ENCODE peak calls at places on chromosome 2, in ten cellular contexts. One of them, this sample, is unnamed.

GRCh38 chr2:215328066-215328465 is 16.2 kb downstream of the ATIC start:
- DNase-seq in left ventricle myocardium inferior: no peak
- DNase-seq in body of pancreas: no peak
- DNase-seq in fibroblast of mammary gland: no peak
- DNase-seq in foreskin fibroblast: no peak
- DNase-seq in left lung: no peak
- DNase-seq in fibroblast of pulmonary artery: no peak
- DNase-seq in Peyer's patch: no peak
- DNase-seq in gastrocnemius medialis: no peak
- DNase-seq in MCF 10A: no peak
- DNase-seq in this sample: no peak

GRCh38 chr2:127508621-127509034 is 17.7 kb downstream of the IWS1 start:
- DNase-seq in gastrocnemius medialis: peak
- DNase-seq in fibroblast of pulmonary artery: peak
- DNase-seq in left lung: no peak
- DNase-seq in left ventricle myocardium inferior: peak
- DNase-seq in fibroblast of mammary gland: peak
- DNase-seq in foreskin fibroblast: peak
- DNase-seq in body of pancreas: peak
- DNase-seq in Peyer's patch: no peak
- DNase-seq in MCF 10A: peak
- DNase-seq in this sample: peak

GRCh38 chr2:55595536-55595935 is 21.9 kb downstream of the PPP4R3B start:
- DNase-seq in left ventricle myocardium inferior: no peak
- DNase-seq in body of pancreas: no peak
- DNase-seq in left lung: no peak
- DNase-seq in fibroblast of pulmonary artery: peak
- DNase-seq in fibroblast of mammary gland: peak
- DNase-seq in foreskin fibroblast: no peak
- DNase-seq in gastrocnemius medialis: no peak
- DNase-seq in Peyer's patch: no peak
- DNase-seq in MCF 10A: no peak
- DNase-seq in this sample: no peak

GRCh38 chr2:132670104-132670960 is at the start of gene LYPD1:
- DNase-seq in left lung: peak
- DNase-seq in left ventricle myocardium inferior: peak
- DNase-seq in Peyer's patch: no peak
- DNase-seq in MCF 10A: no peak
- DNase-seq in gastrocnemius medialis: no peak
- DNase-seq in body of pancreas: peak
- DNase-seq in foreskin fibroblast: no peak
- DNase-seq in fibroblast of pulmonary artery: no peak
- DNase-seq in fibroblast of mammary gland: no peak
- DNase-seq in this sample: no peak

GRCh38 chr2:71919701-71920100 is 228.0 kb downstream of the CYP26B1 start:
- DNase-seq in body of pancreas: no peak
- DNase-seq in MCF 10A: no peak
- DNase-seq in fibroblast of pulmonary artery: no peak
- DNase-seq in fibroblast of mammary gland: peak
- DNase-seq in left ventricle myocardium inferior: no peak
- DNase-seq in left lung: no peak
- DNase-seq in Peyer's patch: no peak
- DNase-seq in gastrocnemius medialis: no peak
- DNase-seq in foreskin fibroblast: no peak
- DNase-seq in this sample: no peak

GRCh38 chr2:97706112-97706511 is 7.3 kb upstream of the ZAP70 start:
- DNase-seq in gastrocnemius medialis: no peak
- DNase-seq in fibroblast of mammary gland: no peak
- DNase-seq in Peyer's patch: no peak
- DNase-seq in left ventricle myocardium inferior: no peak
- DNase-seq in body of pancreas: no peak
- DNase-seq in MCF 10A: no peak
- DNase-seq in fibroblast of pulmonary artery: no peak
- DNase-seq in left lung: no peak
- DNase-seq in foreskin fibroblast: no peak
- DNase-seq in this sample: no peak

GRCh38 chr2:169002151-169002738 is 28.9 kb downstream of the ABCB11 start:
- DNase-seq in MCF 10A: no peak
- DNase-seq in left lung: no peak
- DNase-seq in left ventricle myocardium inferior: no peak
- DNase-seq in fibroblast of pulmonary artery: no peak
- DNase-seq in fibroblast of mammary gland: no peak
- DNase-seq in body of pancreas: no peak
- DNase-seq in gastrocnemius medialis: no peak
- DNase-seq in Peyer's patch: no peak
- DNase-seq in foreskin fibroblast: no peak
- DNase-seq in this sample: no peak

GRCh38 chr2:148554459-148555247 is 89.9 kb upstream of the EPC2 start:
- DNase-seq in Peyer's patch: no peak
- DNase-seq in left ventricle myocardium inferior: no peak
- DNase-seq in body of pancreas: no peak
- DNase-seq in fibroblast of mammary gland: no peak
- DNase-seq in gastrocnemius medialis: no peak
- DNase-seq in left lung: no peak
- DNase-seq in MCF 10A: no peak
- DNase-seq in fibroblast of pulmonary artery: no peak
- DNase-seq in foreskin fibroblast: peak
- DNase-seq in this sample: no peak

GRCh38 chr2:121043827-121044222 is 241.2 kb downstream of the TFCP2L1 start:
- DNase-seq in body of pancreas: no peak
- DNase-seq in MCF 10A: no peak
- DNase-seq in Peyer's patch: no peak
- DNase-seq in left ventricle myocardium inferior: no peak
- DNase-seq in left lung: no peak
- DNase-seq in fibroblast of mammary gland: no peak
- DNase-seq in gastrocnemius medialis: no peak
- DNase-seq in foreskin fibroblast: no peak
- DNase-seq in fibroblast of pulmonary artery: no peak
- DNase-seq in this sample: no peak

GRCh38 chr2:1517786-1518500 is 104.7 kb downstream of the TPO start:
- DNase-seq in foreskin fibroblast: no peak
- DNase-seq in fibroblast of mammary gland: no peak
- DNase-seq in body of pancreas: no peak
- DNase-seq in gastrocnemius medialis: no peak
- DNase-seq in left ventricle myocardium inferior: no peak
- DNase-seq in fibroblast of pulmonary artery: no peak
- DNase-seq in left lung: no peak
- DNase-seq in MCF 10A: no peak
- DNase-seq in Peyer's patch: no peak
- DNase-seq in this sample: no peak

GRCh38 chr2:120389036-120389391 is 43.1 kb downstream of the INHBB start:
- DNase-seq in foreskin fibroblast: no peak
- DNase-seq in body of pancreas: no peak
- DNase-seq in fibroblast of mammary gland: no peak
- DNase-seq in MCF 10A: no peak
- DNase-seq in fibroblast of pulmonary artery: no peak
- DNase-seq in Peyer's patch: peak
- DNase-seq in left ventricle myocardium inferior: no peak
- DNase-seq in gastrocnemius medialis: no peak
- DNase-seq in left lung: peak
- DNase-seq in this sample: no peak

GRCh38 chr2:112846056-112846455 is 9.5 kb upstream of the IL1B start:
- DNase-seq in gastrocnemius medialis: no peak
- DNase-seq in foreskin fibroblast: no peak
- DNase-seq in left ventricle myocardium inferior: no peak
- DNase-seq in left lung: no peak
- DNase-seq in body of pancreas: no peak
- DNase-seq in fibroblast of mammary gland: no peak
- DNase-seq in MCF 10A: no peak
- DNase-seq in Peyer's patch: no peak
- DNase-seq in fibroblast of pulmonary artery: no peak
- DNase-seq in this sample: no peak

GRCh38 chr2:88932677-88933076 is 241.2 kb downstream of the RPIA start:
- DNase-seq in foreskin fibroblast: no peak
- DNase-seq in Peyer's patch: no peak
- DNase-seq in gastrocnemius medialis: no peak
- DNase-seq in left lung: no peak
- DNase-seq in MCF 10A: no peak
- DNase-seq in fibroblast of mammary gland: no peak
- DNase-seq in left ventricle myocardium inferior: no peak
- DNase-seq in fibroblast of pulmonary artery: no peak
- DNase-seq in body of pancreas: no peak
- DNase-seq in this sample: no peak

GRCh38 chr2:177335917-177336450 is 56.6 kb upstream of the AGPS start:
- DNase-seq in foreskin fibroblast: no peak
- DNase-seq in left ventricle myocardium inferior: no peak
- DNase-seq in Peyer's patch: no peak
- DNase-seq in body of pancreas: no peak
- DNase-seq in fibroblast of pulmonary artery: no peak
- DNase-seq in fibroblast of mammary gland: no peak
- DNase-seq in left lung: no peak
- DNase-seq in MCF 10A: no peak
- DNase-seq in gastrocnemius medialis: no peak
- DNase-seq in this sample: no peak

GRCh38 chr2:238974510-238975166 is 126.8 kb downstream of the TWIST2 start:
- DNase-seq in fibroblast of mammary gland: peak
- DNase-seq in left lung: no peak
- DNase-seq in gastrocnemius medialis: no peak
- DNase-seq in fibroblast of pulmonary artery: peak
- DNase-seq in body of pancreas: no peak
- DNase-seq in foreskin fibroblast: peak
- DNase-seq in Peyer's patch: peak
- DNase-seq in left ventricle myocardium inferior: no peak
- DNase-seq in MCF 10A: peak
- DNase-seq in this sample: no peak

GRCh38 chr2:1661891-1662605 is 82.3 kb downstream of the PXDN start:
- DNase-seq in body of pancreas: no peak
- DNase-seq in MCF 10A: no peak
- DNase-seq in fibroblast of pulmonary artery: no peak
- DNase-seq in fibroblast of mammary gland: no peak
- DNase-seq in left lung: no peak
- DNase-seq in left ventricle myocardium inferior: no peak
- DNase-seq in Peyer's patch: no peak
- DNase-seq in gastrocnemius medialis: no peak
- DNase-seq in foreskin fibroblast: no peak
- DNase-seq in this sample: no peak

GRCh38 chr2:100292022-100292580 is 30.2 kb downstream of the LONRF2 start:
- DNase-seq in left lung: no peak
- DNase-seq in MCF 10A: peak
- DNase-seq in gastrocnemius medialis: no peak
- DNase-seq in left ventricle myocardium inferior: no peak
- DNase-seq in body of pancreas: peak
- DNase-seq in foreskin fibroblast: peak
- DNase-seq in fibroblast of mammary gland: peak
- DNase-seq in Peyer's patch: no peak
- DNase-seq in fibroblast of pulmonary artery: peak
- DNase-seq in this sample: no peak

GRCh38 chr2:218418717-218419458 is at the start of gene VIL1:
- DNase-seq in gastrocnemius medialis: no peak
- DNase-seq in left ventricle myocardium inferior: no peak
- DNase-seq in fibroblast of pulmonary artery: no peak
- DNase-seq in Peyer's patch: peak
- DNase-seq in MCF 10A: no peak
- DNase-seq in fibroblast of mammary gland: no peak
- DNase-seq in body of pancreas: peak
- DNase-seq in left lung: no peak
- DNase-seq in foreskin fibroblast: no peak
- DNase-seq in this sample: no peak

DNA sequence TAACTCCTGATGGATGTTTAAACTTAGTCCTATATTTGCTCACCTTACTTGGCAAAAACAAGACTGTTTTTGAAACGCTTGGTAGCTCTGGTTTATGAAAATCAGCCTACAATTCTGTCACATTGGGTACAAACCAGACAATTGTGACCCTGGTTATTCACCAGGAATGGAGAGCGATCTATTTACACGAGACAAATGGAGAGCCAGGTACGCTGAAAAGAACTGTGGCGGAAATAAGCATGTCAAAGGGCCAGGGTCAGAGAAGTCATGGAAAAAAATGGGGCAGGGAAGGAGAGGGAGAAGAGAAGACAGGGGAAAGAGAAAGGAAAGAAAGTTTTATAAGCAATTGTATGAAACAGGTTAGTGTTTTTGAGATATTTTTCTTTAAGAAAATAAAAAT is 119.5 kb upstream of the ZFP36L2 start:
- DNase-seq in body of pancreas: no peak
- DNase-seq in MCF 10A: no peak
- DNase-seq in fibroblast of mammary gland: no peak
- DNase-seq in left ventricle myocardium inferior: no peak
- DNase-seq in left lung: no peak
- DNase-seq in gastrocnemius medialis: no peak
- DNase-seq in foreskin fibroblast: no peak
- DNase-seq in Peyer's patch: no peak
- DNase-seq in fibroblast of pulmonary artery: no peak
- DNase-seq in this sample: no peak
- TF ChIP-seq CTCF in body of pancreas: no peak
- TF ChIP-seq CTCF in MCF 10A: no peak
- TF ChIP-seq CTCF in fibroblast of mammary gland: no peak
- TF ChIP-seq CTCF in left ventricle myocardium inferior: no peak
- TF ChIP-seq CTCF in left lung: no peak
- TF ChIP-seq CTCF in gastrocnemius medialis: no peak
- TF ChIP-seq CTCF in foreskin fibroblast: no peak
- TF ChIP-seq CTCF in Peyer's patch: no peak
- TF ChIP-seq CTCF in fibroblast of pulmonary artery: no peak
- TF ChIP-seq CTCF in this sample: no peak

GRCh38 chr2:45650851-45651414 is 542 bp upstream of the PRKCE start:
- DNase-seq in Peyer's patch: peak
- DNase-seq in foreskin fibroblast: peak
- DNase-seq in left lung: peak
- DNase-seq in fibroblast of mammary gland: peak
- DNase-seq in fibroblast of pulmonary artery: peak
- DNase-seq in body of pancreas: peak
- DNase-seq in MCF 10A: peak
- DNase-seq in left ventricle myocardium inferior: peak
- DNase-seq in gastrocnemius medialis: peak
- DNase-seq in this sample: peak
- TF ChIP-seq CTCF in Peyer's patch: peak
- TF ChIP-seq CTCF in foreskin fibroblast: peak
- TF ChIP-seq CTCF in left lung: peak
- TF ChIP-seq CTCF in fibroblast of mammary gland: peak
- TF ChIP-seq CTCF in fibroblast of pulmonary artery: peak
- TF ChIP-seq CTCF in body of pancreas: peak
- TF ChIP-seq CTCF in MCF 10A: peak
- TF ChIP-seq CTCF in left ventricle myocardium inferior: peak
- TF ChIP-seq CTCF in gastrocnemius medialis: no peak
- TF ChIP-seq CTCF in this sample: peak

DNA sequence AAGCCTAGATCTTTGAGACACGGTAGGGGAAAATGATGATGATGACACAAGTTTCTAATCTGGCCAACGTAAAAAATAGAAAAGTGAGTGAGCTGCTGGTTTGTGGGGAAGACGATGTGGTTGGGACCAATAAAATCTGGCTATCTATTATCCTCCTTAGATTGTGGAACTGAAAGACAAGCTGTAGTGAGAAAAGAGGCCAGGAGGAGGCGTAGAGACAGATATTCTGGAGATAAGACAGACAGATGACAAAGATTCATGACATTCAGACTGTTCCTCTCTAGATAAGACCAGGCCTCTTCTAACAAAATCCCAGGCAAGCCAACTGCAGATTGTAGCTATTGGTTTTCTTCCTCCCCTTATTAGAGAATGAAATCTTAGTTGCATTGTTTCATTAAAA is 376.3 kb upstream of the UBE2E3 start:
- DNase-seq in Peyer's patch: no peak
- DNase-seq in gastrocnemius medialis: no peak
- DNase-seq in fibroblast of pulmonary artery: peak
- DNase-seq in left lung: no peak
- DNase-seq in left ventricle myocardium inferior: no peak
- DNase-seq in fibroblast of mammary gland: peak
- DNase-seq in body of pancreas: no peak
- DNase-seq in MCF 10A: peak
- DNase-seq in foreskin fibroblast: no peak
- DNase-seq in this sample: no peak
- TF ChIP-seq CTCF in Peyer's patch: peak
- TF ChIP-seq CTCF in gastrocnemius medialis: no peak
- TF ChIP-seq CTCF in fibroblast of pulmonary artery: peak
- TF ChIP-seq CTCF in left lung: no peak
- TF ChIP-seq CTCF in left ventricle myocardium inferior: no peak
- TF ChIP-seq CTCF in fibroblast of mammary gland: peak
- TF ChIP-seq CTCF in body of pancreas: no peak
- TF ChIP-seq CTCF in MCF 10A: peak
- TF ChIP-seq CTCF in foreskin fibroblast: no peak
- TF ChIP-seq CTCF in this sample: no peak

GRCh38 chr2:10036095-10036879 is 7.1 kb upstream of the KLF11 start:
- DNase-seq in fibroblast of pulmonary artery: peak
- DNase-seq in Peyer's patch: no peak
- DNase-seq in fibroblast of mammary gland: peak
- DNase-seq in left ventricle myocardium inferior: peak
- DNase-seq in foreskin fibroblast: peak
- DNase-seq in body of pancreas: peak
- DNase-seq in gastrocnemius medialis: peak
- DNase-seq in MCF 10A: peak
- DNase-seq in left lung: peak
- DNase-seq in this sample: peak
- TF ChIP-seq CTCF in fibroblast of pulmonary artery: peak
- TF ChIP-seq CTCF in Peyer's patch: peak
- TF ChIP-seq CTCF in fibroblast of mammary gland: peak
- TF ChIP-seq CTCF in left ventricle myocardium inferior: peak
- TF ChIP-seq CTCF in foreskin fibroblast: peak
- TF ChIP-seq CTCF in body of pancreas: peak
- TF ChIP-seq CTCF in gastrocnemius medialis: peak
- TF ChIP-seq CTCF in MCF 10A: peak
- TF ChIP-seq CTCF in left lung: peak
- TF ChIP-seq CTCF in this sample: peak

This sample was measured in heart right ventricle.